ENCODE peak calls at places on chromosome 19, in eight cellular contexts. M is endothelial cell of umbilical vein, J is A673, A is mammary epithelial cell, F is GM23248, K is neural progenitor cell, W is astrocyte, N is HepG2. C is an unnamed sample. For H3K4me1, the result is how much of the 10 kb centered on the place peaks cover.

GRCh38 chr19:7356899-7357627 is 8.3 kb downstream of the ARHGEF18 start:
- DNase-seq in J (no peak), K (no peak), A (no peak), N (no peak), W (no peak), F (no peak), M (no peak), C (no peak)

GRCh38 chr19:17209126-17210036 is 5.8 kb upstream of the USE1 start:
- DNase-seq in J (peak), N (no peak), K (peak), F (peak), M (peak), W (no peak), A (no peak), C (peak)

GRCh38 chr19:44592451-44592890 is 20.9 kb upstream of the IGSF23 start:
- DNase-seq in M (no peak), F (no peak), K (no peak), J (no peak), W (peak), A (no peak), N (no peak), C (no peak)

GRCh38 chr19:41936416-41936850 is 8.2 kb upstream of the ERFL start:
- DNase-seq in K (no peak), F (peak), N (no peak), W (no peak), M (no peak), J (no peak), A (peak), C (no peak)

GRCh38 chr19:13033819-13034611 is 38.7 kb downstream of the NFIX start:
- DNase-seq in A (peak), M (no peak), N (peak), F (peak), J (peak), K (peak), W (peak), C (peak)

GRCh38 chr19:8028951-8029491 is 23.5 kb upstream of the CCL25 start:
- DNase-seq in N (no peak), W (no peak), F (peak), A (no peak), M (no peak), K (peak), J (no peak), C (peak)

GRCh38 chr19:35348909-35349611 is 1.4 kb downstream of the FFAR1 start:
- DNase-seq in K (peak), J (no peak), N (no peak), M (no peak), A (no peak), F (no peak), W (no peak), C (peak)

GRCh38 chr19:572891-573825 is 762 bp downstream of the BSG start:
- DNase-seq in A (peak), N (no peak), M (peak), K (peak), W (no peak), F (peak), J (peak), C (peak)

GRCh38 chr19:902093-902370 is 8.7 kb downstream of the RNU6-9 start:
- DNase-seq in J (no peak), W (no peak), F (no peak), K (no peak), A (no peak), N (no peak), M (no peak), C (no peak)

GRCh38 chr19:13154241-13154778 is 4.1 kb downstream of the IER2 start:
- DNase-seq in K (peak), N (peak), W (peak), J (peak), F (peak), A (peak), M (peak), C (peak)

GRCh38 chr19:28553764-28554163 is 659.2 kb downstream of the UQCRFS1 start:
- DNase-seq in W (no peak), M (no peak), A (no peak), J (no peak), F (no peak), N (no peak), K (no peak), C (no peak)

GRCh38 chr19:47729799-47730520 is 15.4 kb upstream of the NOP53 start:
- DNase-seq in W (no peak), K (peak), A (peak), N (peak), M (peak), J (peak), F (peak), C (peak)

GRCh38 chr19:39474139-39474620 is 6.5 kb upstream of the TIMM50 start:
- DNase-seq in J (peak), A (no peak), F (peak), N (peak), K (peak), W (no peak), M (peak), C (peak)

GRCh38 chr19:29835447-29835846 is 23.7 kb downstream of the CCNE1 start:
- DNase-seq in N (no peak), K (no peak), W (no peak), M (no peak), F (no peak), A (no peak), J (no peak), C (no peak)
- H3K4me1 ChIP-seq in N (under half), K (under half), W (under half), M (under half), F (under half), A (under half), J (under half), C (under half)

GRCh38 chr19:45601115-45601514 is 897 bp downstream of the GPR4 start:
- DNase-seq in A (no peak), J (no peak), F (peak), M (peak), N (no peak), W (no peak), K (no peak), C (no peak)

GRCh38 chr19:45600340-45600885 is 1.6 kb downstream of the GPR4 start:
- DNase-seq in M (no peak), A (no peak), W (no peak), F (no peak), J (no peak), K (no peak), N (no peak), C (no peak)

GRCh38 chr19:45598267-45599011 is 3.6 kb downstream of the GPR4 start:
- DNase-seq in J (no peak), A (no peak), K (no peak), F (peak), N (no peak), M (peak), W (no peak), C (no peak)

GRCh38 chr19:45599286-45599685 is 2.7 kb downstream of the GPR4 start:
- DNase-seq in K (peak), J (no peak), A (no peak), M (no peak), N (no peak), F (no peak), W (no peak), C (no peak)

GRCh38 chr19:45601524-45602522 is at the start of gene GPR4:
- DNase-seq in A (no peak), W (no peak), F (peak), J (no peak), N (no peak), M (no peak), K (peak), C (peak)
- TF ChIP-seq EZH2 in A (peak), W (peak), F (peak), J (peak), N (peak), M (no peak), K (no peak), C (peak)

GRCh38 chr19:38373907-38374331 is 452 bp upstream of the PSMD8 start:
- DNase-seq in N (no peak), K (no peak), A (no peak), J (no peak), F (no peak), M (no peak), W (no peak), C (no peak)
- H3K4me1 ChIP-seq in N (under half), K (under half), A (under half), J (under half), F (under half), M (under half), W (under half), C (under half)

DNA sequence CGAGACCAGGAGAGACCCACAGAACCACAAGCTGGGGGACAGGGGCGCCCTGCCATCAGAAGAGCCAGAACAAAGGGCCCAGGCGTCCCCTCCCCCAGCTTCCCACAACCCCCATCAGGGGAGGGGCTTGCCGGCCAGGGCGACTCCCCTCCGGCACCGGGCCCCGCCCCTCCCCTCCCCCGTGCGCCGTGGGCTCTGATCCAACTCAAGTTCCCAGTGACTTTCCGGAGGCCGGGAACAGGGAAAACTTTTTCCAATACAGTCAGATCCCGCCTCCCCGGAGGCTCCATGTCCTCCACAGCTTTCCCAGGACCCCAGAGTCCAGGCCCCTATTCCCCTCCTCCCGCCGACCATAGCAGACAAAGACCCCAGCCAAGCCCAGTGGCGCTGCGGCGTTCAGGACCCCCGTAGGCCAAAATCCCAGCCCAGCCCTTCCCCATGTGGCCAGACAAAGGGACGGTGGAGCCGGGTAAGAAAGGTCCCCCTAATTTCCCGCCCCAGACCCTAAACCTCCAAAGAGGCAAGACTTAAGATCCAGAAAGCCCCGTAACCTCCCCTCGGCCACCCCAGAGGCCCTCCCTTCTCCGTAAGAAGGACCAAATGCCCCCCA is 673 bp downstream of the TEAD2 start:
- DNase-seq in J (peak), W (peak), A (peak), F (peak), K (peak), M (peak), N (peak), C (peak)
- TF ChIP-seq EZH2 in J (no peak), W (no peak), A (no peak), F (no peak), K (no peak), M (no peak), N (no peak), C (no peak)

GRCh38 chr19:5949792-5950305 is 28.1 kb downstream of the RANBP3 start:
- DNase-seq in M (no peak), J (no peak), A (no peak), F (no peak), W (no peak), N (no peak), K (no peak), C (no peak)

GRCh38 chr19:5953034-5953589 is 24.8 kb downstream of the RANBP3 start:
- DNase-seq in N (no peak), W (peak), K (no peak), A (no peak), M (peak), F (peak), J (peak), C (no peak)

GRCh38 chr19:5952193-5953033 is 25.5 kb downstream of the RANBP3 start:
- DNase-seq in M (no peak), K (no peak), F (no peak), N (no peak), J (no peak), A (no peak), W (no peak), C (no peak)

GRCh38 chr19:5950744-5951143 is 27.2 kb downstream of the RANBP3 start:
- DNase-seq in W (no peak), A (no peak), N (no peak), J (no peak), K (peak), F (no peak), M (no peak), C (no peak)

DNA sequence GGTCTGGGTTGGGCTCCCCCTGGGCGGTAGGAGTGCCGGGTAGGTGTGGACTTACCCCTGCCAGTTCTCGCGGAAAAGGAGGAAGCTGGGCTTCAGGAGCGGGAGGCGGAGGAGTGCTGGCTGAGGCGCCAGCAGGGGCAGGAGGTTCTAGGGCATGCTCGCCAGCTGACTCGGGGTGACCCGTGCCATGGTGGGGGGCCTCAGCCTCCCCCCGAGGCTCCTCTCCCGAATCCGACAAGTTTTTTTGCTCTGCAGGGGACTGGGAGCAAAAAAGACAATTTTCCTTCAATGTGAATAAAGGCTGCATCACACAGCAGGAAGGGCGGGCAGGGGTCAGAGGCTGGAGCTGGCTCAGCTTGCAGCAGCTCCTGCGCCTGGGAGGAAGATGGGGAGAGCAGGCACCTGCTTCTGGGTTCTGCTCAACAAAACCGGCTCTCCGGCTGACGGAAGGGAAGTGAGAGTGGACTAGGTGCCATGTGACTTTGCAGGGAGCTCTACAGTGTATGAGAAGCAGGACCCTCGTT is 26.5 kb downstream of the RANBP3 start:
- DNase-seq in N (no peak), W (no peak), M (peak), J (no peak), K (peak), A (no peak), F (no peak), C (peak)
- H3K4me1 ChIP-seq in N (half or more), W (under half), M (under half), J (half or more), K (half or more), A (under half), F (under half), C (half or more)

DNA sequence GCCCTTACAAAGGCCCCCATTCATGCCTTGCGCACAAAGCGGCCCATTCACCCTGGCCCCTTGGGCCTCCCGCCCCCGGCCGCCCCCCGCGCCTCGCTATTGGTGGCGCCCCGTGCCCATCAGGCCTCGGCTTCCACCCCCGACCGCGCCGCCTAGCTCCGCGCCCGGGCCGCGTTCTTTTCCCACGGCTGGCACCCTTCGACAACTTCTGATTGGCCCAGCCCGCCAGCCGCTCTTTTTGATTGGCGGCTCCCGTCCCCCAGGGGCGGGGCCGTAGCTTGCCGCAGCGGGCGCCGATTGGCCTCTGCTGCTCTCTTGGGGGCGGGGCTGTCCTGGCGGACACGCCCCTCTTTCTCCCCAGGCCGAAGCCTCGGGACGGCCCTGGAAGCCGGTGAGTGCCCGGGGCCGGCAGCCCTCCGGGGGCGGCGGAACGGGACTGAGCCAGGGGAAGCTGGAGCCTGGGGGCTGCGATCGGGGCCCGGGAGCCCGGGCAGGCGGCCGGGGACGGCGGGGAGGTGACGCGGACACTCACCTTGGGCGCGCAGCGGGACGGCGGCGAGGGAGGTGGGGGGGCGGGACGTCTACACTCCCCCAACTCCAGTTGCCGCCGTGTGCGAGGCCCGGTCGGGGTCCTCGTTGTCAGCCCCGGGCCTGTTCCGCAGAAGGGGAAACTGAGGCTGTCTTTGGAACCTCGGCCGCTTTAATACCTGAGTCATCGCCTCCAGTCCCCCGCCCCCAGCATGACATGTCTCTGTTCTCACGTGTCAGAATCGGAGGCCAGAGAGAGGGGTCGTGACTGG is at the start of gene MYH14:
- DNase-seq in M (peak), K (peak), N (peak), W (no peak), F (peak), A (no peak), J (peak), C (peak)
- TF ChIP-seq EZH2 in M (no peak), K (no peak), N (no peak), W (no peak), F (no peak), A (no peak), J (no peak), C (no peak)

GRCh38 chr19:37931941-37932655 is 25.1 kb downstream of the SIPA1L3 start:
- DNase-seq in N (peak), K (peak), M (peak), F (peak), A (peak), J (no peak), W (peak), C (peak)

GRCh38 chr19:37935341-37935740 is 28.3 kb downstream of the SIPA1L3 start:
- DNase-seq in W (no peak), A (no peak), J (no peak), K (no peak), N (no peak), M (no peak), F (no peak), C (no peak)

GRCh38 chr19:37933965-37934364 is 27.0 kb downstream of the SIPA1L3 start:
- DNase-seq in M (no peak), K (no peak), A (peak), W (peak), J (no peak), N (peak), F (peak), C (no peak)

GRCh38 chr19:37930416-37930815 is 23.4 kb downstream of the SIPA1L3 start:
- DNase-seq in W (peak), J (no peak), N (peak), A (no peak), F (peak), M (no peak), K (no peak), C (no peak)

DNA sequence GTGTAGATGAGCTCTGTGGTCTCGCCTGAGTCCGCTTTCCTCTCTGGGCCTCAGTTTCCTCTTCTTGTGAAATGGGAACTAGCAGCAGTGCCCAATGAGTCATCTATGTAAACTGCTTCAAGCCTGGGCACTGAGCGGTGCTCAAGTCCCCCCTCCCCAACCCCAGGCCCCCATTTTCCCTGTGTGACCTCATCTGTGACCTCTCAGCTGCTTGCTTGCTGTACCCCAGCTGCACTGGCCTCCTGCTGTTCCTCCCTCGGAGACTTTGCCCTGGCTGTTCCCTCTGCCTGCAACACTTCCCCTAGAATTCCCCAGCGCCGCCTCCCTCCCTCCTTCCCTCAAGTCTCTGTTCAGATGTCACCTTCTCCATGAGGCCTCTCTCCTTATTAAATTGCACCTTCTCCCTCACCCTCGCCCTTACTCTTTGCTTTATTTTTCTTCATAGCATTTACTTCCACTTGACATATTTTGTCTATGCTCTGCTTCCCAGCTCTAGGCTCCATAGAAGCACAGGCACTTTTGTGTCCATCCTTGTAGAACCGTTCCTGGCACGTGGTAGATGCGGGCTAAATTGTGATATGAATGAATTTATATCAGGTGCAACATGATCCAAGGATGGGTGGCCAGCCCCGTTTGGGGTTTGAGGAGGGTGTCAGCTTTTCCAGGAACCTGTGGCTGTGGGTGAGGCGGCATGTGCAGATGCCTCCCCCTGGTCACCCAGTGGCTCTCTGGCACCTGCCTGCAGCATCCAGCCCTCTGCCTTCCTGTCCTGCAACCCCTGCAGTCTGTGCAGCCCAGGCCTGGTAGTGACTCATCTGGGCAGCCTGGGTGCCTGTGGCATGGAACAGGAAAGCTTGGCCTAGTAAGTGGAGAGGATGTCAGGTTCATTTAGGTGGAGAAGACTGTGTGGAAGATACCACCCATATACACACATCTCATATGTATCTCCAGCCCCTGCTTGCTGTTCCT is 26.3 kb downstream of the SIPA1L3 start:
- DNase-seq in J (no peak), N (peak), F (peak), M (peak), K (peak), A (peak), W (peak), C (no peak)
- H3K4me1 ChIP-seq in J (under half), N (half or more), F (under half), M (under half), K (half or more), A (under half), W (under half), C (half or more)

GRCh38 chr19:18605546-18606280 is 886 bp downstream of the CRLF1 start:
- DNase-seq in M (no peak), W (no peak), J (no peak), K (peak), N (no peak), F (peak), A (no peak), C (peak)
- TF ChIP-seq EZH2 in M (peak), W (no peak), J (no peak), K (peak), N (no peak), F (peak), A (peak), C (peak)